ENCODE peak calls at places on chromosome 14, in five cellular contexts. One of them, this sample, is unnamed.

GRCh38 chr14:59160492-59160891 is 28.0 kb upstream of the DAAM1 start:
- DNase-seq in naive thymus-derived CD4-positive, alpha-beta T cell: no peak
- DNase-seq in body of pancreas: no peak
- DNase-seq in IMR-90: no peak
- DNase-seq in prostate gland: no peak
- DNase-seq in this sample: no peak

GRCh38 chr14:44795725-44796124 is 166.0 kb downstream of the KLHL28 start:
- DNase-seq in naive thymus-derived CD4-positive, alpha-beta T cell: no peak
- DNase-seq in body of pancreas: peak; percentile 25
- DNase-seq in IMR-90: peak; percentile 10
- DNase-seq in prostate gland: no peak
- DNase-seq in this sample: no peak

GRCh38 chr14:64992328-64992885 is 5.7 kb downstream of the FNTB start:
- DNase-seq in naive thymus-derived CD4-positive, alpha-beta T cell: no peak
- DNase-seq in body of pancreas: no peak
- DNase-seq in IMR-90: no peak
- DNase-seq in prostate gland: no peak
- DNase-seq in this sample: no peak

GRCh38 chr14:103604620-103605019 is 24.4 kb upstream of the KLC1 start:
- DNase-seq in naive thymus-derived CD4-positive, alpha-beta T cell: no peak
- DNase-seq in body of pancreas: no peak
- DNase-seq in IMR-90: no peak
- DNase-seq in prostate gland: no peak
- DNase-seq in this sample: no peak

GRCh38 chr14:77058082-77058481 is 29.6 kb upstream of the IRF2BPL start:
- DNase-seq in naive thymus-derived CD4-positive, alpha-beta T cell: no peak
- DNase-seq in body of pancreas: no peak
- DNase-seq in IMR-90: no peak
- DNase-seq in prostate gland: no peak
- DNase-seq in this sample: no peak

GRCh38 chr14:23125006-23125405 is 6.0 kb upstream of the CEBPE start:
- DNase-seq in naive thymus-derived CD4-positive, alpha-beta T cell: no peak
- DNase-seq in body of pancreas: no peak
- DNase-seq in IMR-90: no peak
- DNase-seq in prostate gland: no peak
- DNase-seq in this sample: no peak

GRCh38 chr14:99671230-99672224 is 12.6 kb upstream of the CYP46A1 start:
- DNase-seq in naive thymus-derived CD4-positive, alpha-beta T cell: no peak
- DNase-seq in body of pancreas: no peak
- DNase-seq in IMR-90: no peak
- DNase-seq in prostate gland: no peak
- DNase-seq in this sample: no peak

GRCh38 chr14:85038526-85038925 is 491.4 kb upstream of the FLRT2 start:
- DNase-seq in naive thymus-derived CD4-positive, alpha-beta T cell: no peak
- DNase-seq in body of pancreas: no peak
- DNase-seq in IMR-90: no peak
- DNase-seq in prostate gland: no peak
- DNase-seq in this sample: no peak

GRCh38 chr14:64946310-64947045 is 3.9 kb upstream of the GPX2 start:
- DNase-seq in naive thymus-derived CD4-positive, alpha-beta T cell: no peak
- DNase-seq in body of pancreas: no peak
- DNase-seq in IMR-90: no peak
- DNase-seq in prostate gland: no peak
- DNase-seq in this sample: no peak

GRCh38 chr14:104119119-104119699 is 19.2 kb upstream of the KIF26A start:
- DNase-seq in naive thymus-derived CD4-positive, alpha-beta T cell: no peak
- DNase-seq in body of pancreas: no peak
- DNase-seq in IMR-90: no peak
- DNase-seq in prostate gland: no peak
- DNase-seq in this sample: no peak

GRCh38 chr14:89129570-89129969 is 287.5 kb downstream of the FOXN3 start:
- DNase-seq in naive thymus-derived CD4-positive, alpha-beta T cell: no peak
- DNase-seq in body of pancreas: no peak
- DNase-seq in IMR-90: no peak
- DNase-seq in prostate gland: no peak
- DNase-seq in this sample: no peak

GRCh38 chr14:22918519-22918808 is 485 bp downstream of the RBM23 start:
- DNase-seq in naive thymus-derived CD4-positive, alpha-beta T cell: no peak
- DNase-seq in body of pancreas: no peak
- DNase-seq in IMR-90: no peak
- DNase-seq in prostate gland: no peak
- DNase-seq in this sample: no peak

GRCh38 chr14:88983755-88984154 is 159.3 kb downstream of the TTC8 start:
- DNase-seq in naive thymus-derived CD4-positive, alpha-beta T cell: no peak
- DNase-seq in body of pancreas: no peak
- DNase-seq in IMR-90: peak; percentile 97
- DNase-seq in prostate gland: no peak
- DNase-seq in this sample: no peak

GRCh38 chr14:75559451-75560187 is 18.8 kb upstream of the FLVCR2 start:
- DNase-seq in naive thymus-derived CD4-positive, alpha-beta T cell: peak; percentile 76
- DNase-seq in body of pancreas: peak; percentile 22
- DNase-seq in IMR-90: peak; percentile 30
- DNase-seq in prostate gland: peak; percentile 28
- DNase-seq in this sample: peak; percentile 72

GRCh38 chr14:85248881-85249635 is 280.9 kb upstream of the FLRT2 start:
- DNase-seq in naive thymus-derived CD4-positive, alpha-beta T cell: no peak
- DNase-seq in body of pancreas: no peak
- DNase-seq in IMR-90: peak; percentile 11
- DNase-seq in prostate gland: no peak
- DNase-seq in this sample: no peak

DNA sequence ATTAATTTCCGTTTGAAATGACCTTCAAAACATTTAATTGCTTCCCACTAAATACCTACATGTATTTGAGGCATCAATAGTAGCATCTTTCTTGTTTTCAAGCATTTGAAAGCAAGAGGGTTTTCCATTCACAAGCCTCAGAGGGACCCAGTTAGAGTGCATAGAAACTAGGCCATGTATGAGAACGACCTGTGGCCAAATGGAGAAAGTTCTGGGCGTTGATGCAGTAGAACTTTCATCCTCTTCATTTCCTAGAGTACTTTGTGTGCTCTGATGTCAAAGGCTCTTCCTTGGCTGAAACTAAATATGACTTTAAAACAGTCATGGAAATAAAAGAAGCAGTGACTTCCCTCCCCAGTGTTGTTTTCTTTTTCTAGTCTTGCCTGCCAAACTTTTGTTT is 946 bp upstream of the DHRS7 start:
- DNase-seq in naive thymus-derived CD4-positive, alpha-beta T cell: no peak
- DNase-seq in body of pancreas: no peak
- DNase-seq in IMR-90: no peak
- DNase-seq in prostate gland: no peak
- DNase-seq in this sample: no peak
- H3K4me3 ChIP-seq in naive thymus-derived CD4-positive, alpha-beta T cell: peak overlapping the region; percentile 85
- H3K4me3 ChIP-seq in body of pancreas: no peak overlapping the region
- H3K4me3 ChIP-seq in IMR-90: no peak overlapping the region
- H3K4me3 ChIP-seq in prostate gland: no peak overlapping the region
- H3K4me3 ChIP-seq in this sample: no peak overlapping the region

GRCh38 chr14:32404784-32405573 is 75.9 kb downstream of the AKAP6 start:
- DNase-seq in naive thymus-derived CD4-positive, alpha-beta T cell: no peak
- DNase-seq in body of pancreas: no peak
- DNase-seq in IMR-90: no peak
- DNase-seq in prostate gland: no peak
- DNase-seq in this sample: no peak
- H3K27ac ChIP-seq in naive thymus-derived CD4-positive, alpha-beta T cell: no peak overlapping the region
- H3K27ac ChIP-seq in body of pancreas: no peak overlapping the region
- H3K27ac ChIP-seq in IMR-90: no peak overlapping the region
- H3K27ac ChIP-seq in prostate gland: no peak overlapping the region
- H3K27ac ChIP-seq in this sample: no peak overlapping the region

GRCh38 chr14:70186826-70187483 is 1.8 kb downstream of the SLC8A3 start:
- DNase-seq in naive thymus-derived CD4-positive, alpha-beta T cell: no peak
- DNase-seq in body of pancreas: no peak
- DNase-seq in IMR-90: no peak
- DNase-seq in prostate gland: no peak
- DNase-seq in this sample: no peak
- H3K4me3 ChIP-seq in naive thymus-derived CD4-positive, alpha-beta T cell: peak overlapping the region; percentile 41
- H3K4me3 ChIP-seq in body of pancreas: no peak overlapping the region
- H3K4me3 ChIP-seq in IMR-90: peak overlapping the region; percentile 38
- H3K4me3 ChIP-seq in prostate gland: peak overlapping the region; percentile 35
- H3K4me3 ChIP-seq in this sample: no peak overlapping the region

DNA sequence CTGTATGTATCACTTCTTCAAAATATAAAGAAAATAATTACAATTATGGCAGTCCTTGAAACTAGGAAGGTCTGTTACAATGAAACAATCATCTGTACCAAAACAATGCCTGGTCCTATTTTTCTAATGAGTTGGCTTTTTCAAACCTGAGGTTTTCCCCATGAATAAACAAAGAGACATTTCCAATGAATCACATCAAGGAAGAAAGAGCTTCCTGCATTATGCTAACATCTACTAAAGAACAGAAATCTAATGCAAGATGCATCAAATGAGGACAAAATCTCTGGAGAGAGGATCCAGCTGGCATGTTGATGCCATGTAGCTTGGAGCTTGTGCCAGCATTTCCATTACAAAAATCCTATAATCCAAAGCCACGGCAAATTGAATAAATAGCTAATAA is 29.3 kb downstream of the NIN start:
- DNase-seq in naive thymus-derived CD4-positive, alpha-beta T cell: no peak
- DNase-seq in body of pancreas: no peak
- DNase-seq in IMR-90: peak; percentile 73
- DNase-seq in prostate gland: no peak
- DNase-seq in this sample: no peak
- H3K27ac ChIP-seq in naive thymus-derived CD4-positive, alpha-beta T cell: no peak overlapping the region
- H3K27ac ChIP-seq in body of pancreas: no peak overlapping the region
- H3K27ac ChIP-seq in IMR-90: no peak overlapping the region
- H3K27ac ChIP-seq in prostate gland: no peak overlapping the region
- H3K27ac ChIP-seq in this sample: no peak overlapping the region